ENCODE peak calls at places on chromosome 18, in nine cellular contexts. G, E, B, A, X, S, N, R and Z are unnamed samples.

GRCh38 chr18:9575558-9575957 is 38.8 kb downstream of the PPP4R1 start:
- DNase-seq in G (peak), R (peak), N (no peak), A (peak), E (no peak), S (peak), X (peak), B (peak), Z (peak)

GRCh38 chr18:74715306-74715705 is 117.6 kb downstream of the ZNF407 start:
- DNase-seq in N (no peak), X (no peak), R (no peak), G (no peak), S (no peak), B (no peak), E (no peak), A (no peak), Z (no peak)

GRCh38 chr18:3720818-3721545 is 271.0 kb downstream of the TGIF1 start:
- DNase-seq in E (no peak), A (no peak), G (no peak), B (no peak), N (no peak), R (no peak), X (no peak), S (no peak), Z (no peak)

GRCh38 chr18:13447621-13448020 is 229.1 kb downstream of the LDLRAD4 start:
- DNase-seq in A (peak), X (no peak), G (peak), S (no peak), E (no peak), R (peak), B (peak), N (no peak), Z (no peak)

GRCh38 chr18:23857756-23858155 is 156.8 kb upstream of the TTC39C start:
- DNase-seq in G (peak), X (no peak), S (peak), A (no peak), N (no peak), E (no peak), B (peak), R (peak), Z (no peak)

GRCh38 chr18:43159091-43159490 is 43.6 kb upstream of the RIT2 start:
- DNase-seq in R (peak), N (no peak), X (no peak), G (peak), B (no peak), E (no peak), S (no peak), A (no peak), Z (no peak)

GRCh38 chr18:49731421-49731841 is 81.9 kb downstream of the ACAA2 start:
- DNase-seq in B (no peak), R (no peak), X (no peak), S (no peak), N (no peak), E (no peak), A (no peak), G (no peak), Z (peak)

GRCh38 chr18:3213231-3214059 is 6.3 kb downstream of the MYOM1 start:
- DNase-seq in N (no peak), B (no peak), S (peak), E (no peak), X (no peak), R (no peak), G (no peak), A (peak), Z (no peak)

GRCh38 chr18:59264136-59264571 is 9.1 kb downstream of the RAX start:
- DNase-seq in G (no peak), N (no peak), X (no peak), E (no peak), R (no peak), S (no peak), B (no peak), A (no peak), Z (no peak)

GRCh38 chr18:3466872-3467271 is 16.9 kb downstream of the TGIF1 start:
- DNase-seq in B (no peak), A (no peak), N (no peak), G (no peak), X (no peak), E (no peak), R (no peak), S (no peak), Z (no peak)

GRCh38 chr18:63970803-63971191 is 916 bp downstream of the SERPINB8 start:
- DNase-seq in N (no peak), E (no peak), X (no peak), R (peak), S (no peak), G (peak), B (peak), A (peak), Z (no peak)

GRCh38 chr18:63592506-63592905 is 5.4 kb downstream of the SERPINB13 start:
- DNase-seq in N (no peak), A (no peak), G (no peak), X (no peak), R (no peak), B (no peak), S (no peak), E (no peak), Z (no peak)

GRCh38 chr18:415627-416612 is 84.6 kb downstream of the COLEC12 start:
- DNase-seq in A (peak), S (no peak), N (no peak), X (no peak), R (peak), G (peak), E (no peak), B (no peak), Z (peak)

GRCh38 chr18:78769502-78770113 is 210.0 kb upstream of the SALL3 start:
- DNase-seq in G (no peak), N (no peak), S (no peak), X (no peak), E (no peak), B (no peak), R (no peak), A (no peak), Z (no peak)